ENCODE peak calls at places on chromosomes 3 and 15, in five cellular contexts. One of them, this sample, is unnamed.

GRCh38 chr3:9135930-9136525 is 113.4 kb downstream of the SRGAP3 start:
- DNase-seq in stimulated activated CD8-positive, alpha-beta memory T cell treated with anti-CD3 and anti-CD28 coated beads, Interleukin-12 subunit alpha, Interleukin-12 subunit beta, amount 100 ng/mL, for 1 hour: no peak
- DNase-seq in astrocyte of the spinal cord: no peak
- DNase-seq in stimulated activated CD4-positive, alpha-beta T cell treated with anti-CD3 and anti-CD28 coated beads, Interleukin-12 subunit alpha, Interleukin-12 subunit beta, amount 100 ng/mL, for 24 hours: no peak
- DNase-seq in activated CD4-positive, alpha-beta T cell treated with anti-CD3 and anti-CD28 coated beads, Interleukin-2, amount 50 U/mL, for 1 hour: no peak
- DNase-seq in this sample: no peak

GRCh38 chr15:78083687-78084358 is 6.3 kb upstream of the TBC1D2B start:
- DNase-seq in stimulated activated CD8-positive, alpha-beta memory T cell treated with anti-CD3 and anti-CD28 coated beads, Interleukin-12 subunit alpha, Interleukin-12 subunit beta, amount 100 ng/mL, for 1 hour: no peak
- DNase-seq in activated CD4-positive, alpha-beta T cell treated with anti-CD3 and anti-CD28 coated beads, Interleukin-2, amount 50 U/mL, for 1 hour: no peak
- DNase-seq in stimulated activated CD4-positive, alpha-beta T cell treated with anti-CD3 and anti-CD28 coated beads, Interleukin-12 subunit alpha, Interleukin-12 subunit beta, amount 100 ng/mL, for 24 hours: no peak
- DNase-seq in astrocyte of the spinal cord: no peak
- DNase-seq in this sample: no peak

GRCh38 chr3:120636790-120637401 is 40.8 kb downstream of the NDUFB4 start:
- DNase-seq in astrocyte of the spinal cord: no peak
- DNase-seq in stimulated activated CD8-positive, alpha-beta memory T cell treated with anti-CD3 and anti-CD28 coated beads, Interleukin-12 subunit alpha, Interleukin-12 subunit beta, amount 100 ng/mL, for 1 hour: no peak
- DNase-seq in stimulated activated CD4-positive, alpha-beta T cell treated with anti-CD3 and anti-CD28 coated beads, Interleukin-12 subunit alpha, Interleukin-12 subunit beta, amount 100 ng/mL, for 24 hours: no peak
- DNase-seq in activated CD4-positive, alpha-beta T cell treated with anti-CD3 and anti-CD28 coated beads, Interleukin-2, amount 50 U/mL, for 1 hour: no peak
- DNase-seq in this sample: no peak

GRCh38 chr15:70575251-70576227 is 187.8 kb downstream of the UACA start:
- DNase-seq in stimulated activated CD8-positive, alpha-beta memory T cell treated with anti-CD3 and anti-CD28 coated beads, Interleukin-12 subunit alpha, Interleukin-12 subunit beta, amount 100 ng/mL, for 1 hour: no peak
- DNase-seq in activated CD4-positive, alpha-beta T cell treated with anti-CD3 and anti-CD28 coated beads, Interleukin-2, amount 50 U/mL, for 1 hour: no peak
- DNase-seq in astrocyte of the spinal cord: no peak
- DNase-seq in stimulated activated CD4-positive, alpha-beta T cell treated with anti-CD3 and anti-CD28 coated beads, Interleukin-12 subunit alpha, Interleukin-12 subunit beta, amount 100 ng/mL, for 24 hours: no peak
- DNase-seq in this sample: no peak

GRCh38 chr3:127671523-127672428 is 976 bp upstream of the ABTB1 start:
- DNase-seq in astrocyte of the spinal cord: no peak
- DNase-seq in stimulated activated CD8-positive, alpha-beta memory T cell treated with anti-CD3 and anti-CD28 coated beads, Interleukin-12 subunit alpha, Interleukin-12 subunit beta, amount 100 ng/mL, for 1 hour: no peak
- DNase-seq in stimulated activated CD4-positive, alpha-beta T cell treated with anti-CD3 and anti-CD28 coated beads, Interleukin-12 subunit alpha, Interleukin-12 subunit beta, amount 100 ng/mL, for 24 hours: no peak
- DNase-seq in activated CD4-positive, alpha-beta T cell treated with anti-CD3 and anti-CD28 coated beads, Interleukin-2, amount 50 U/mL, for 1 hour: peak; percentile 30
- DNase-seq in this sample: no peak

GRCh38 chr15:31440754-31441298 is 114.2 kb downstream of the KLF13 start:
- DNase-seq in astrocyte of the spinal cord: peak; percentile 14
- DNase-seq in activated CD4-positive, alpha-beta T cell treated with anti-CD3 and anti-CD28 coated beads, Interleukin-2, amount 50 U/mL, for 1 hour: peak; percentile 27
- DNase-seq in stimulated activated CD8-positive, alpha-beta memory T cell treated with anti-CD3 and anti-CD28 coated beads, Interleukin-12 subunit alpha, Interleukin-12 subunit beta, amount 100 ng/mL, for 1 hour: no peak
- DNase-seq in stimulated activated CD4-positive, alpha-beta T cell treated with anti-CD3 and anti-CD28 coated beads, Interleukin-12 subunit alpha, Interleukin-12 subunit beta, amount 100 ng/mL, for 24 hours: no peak
- DNase-seq in this sample: no peak

GRCh38 chr3:71392277-71392676 is 191.3 kb downstream of the FOXP1 start:
- DNase-seq in stimulated activated CD4-positive, alpha-beta T cell treated with anti-CD3 and anti-CD28 coated beads, Interleukin-12 subunit alpha, Interleukin-12 subunit beta, amount 100 ng/mL, for 24 hours: no peak
- DNase-seq in stimulated activated CD8-positive, alpha-beta memory T cell treated with anti-CD3 and anti-CD28 coated beads, Interleukin-12 subunit alpha, Interleukin-12 subunit beta, amount 100 ng/mL, for 1 hour: no peak
- DNase-seq in activated CD4-positive, alpha-beta T cell treated with anti-CD3 and anti-CD28 coated beads, Interleukin-2, amount 50 U/mL, for 1 hour: no peak
- DNase-seq in astrocyte of the spinal cord: no peak
- DNase-seq in this sample: no peak

GRCh38 chr3:62159693-62160092 is 213.7 kb downstream of the FEZF2 start:
- DNase-seq in activated CD4-positive, alpha-beta T cell treated with anti-CD3 and anti-CD28 coated beads, Interleukin-2, amount 50 U/mL, for 1 hour: no peak
- DNase-seq in astrocyte of the spinal cord: peak; percentile 78
- DNase-seq in stimulated activated CD4-positive, alpha-beta T cell treated with anti-CD3 and anti-CD28 coated beads, Interleukin-12 subunit alpha, Interleukin-12 subunit beta, amount 100 ng/mL, for 24 hours: no peak
- DNase-seq in stimulated activated CD8-positive, alpha-beta memory T cell treated with anti-CD3 and anti-CD28 coated beads, Interleukin-12 subunit alpha, Interleukin-12 subunit beta, amount 100 ng/mL, for 1 hour: no peak
- DNase-seq in this sample: no peak

GRCh38 chr3:160210799-160211221 is 14.4 kb upstream of the C3orf80 start:
- DNase-seq in astrocyte of the spinal cord: peak; percentile 67
- DNase-seq in activated CD4-positive, alpha-beta T cell treated with anti-CD3 and anti-CD28 coated beads, Interleukin-2, amount 50 U/mL, for 1 hour: no peak
- DNase-seq in stimulated activated CD4-positive, alpha-beta T cell treated with anti-CD3 and anti-CD28 coated beads, Interleukin-12 subunit alpha, Interleukin-12 subunit beta, amount 100 ng/mL, for 24 hours: no peak
- DNase-seq in stimulated activated CD8-positive, alpha-beta memory T cell treated with anti-CD3 and anti-CD28 coated beads, Interleukin-12 subunit alpha, Interleukin-12 subunit beta, amount 100 ng/mL, for 1 hour: no peak
- DNase-seq in this sample: peak; percentile 57

GRCh38 chr15:77440378-77440999 is 19.8 kb downstream of the HMG20A start:
- DNase-seq in activated CD4-positive, alpha-beta T cell treated with anti-CD3 and anti-CD28 coated beads, Interleukin-2, amount 50 U/mL, for 1 hour: no peak
- DNase-seq in stimulated activated CD8-positive, alpha-beta memory T cell treated with anti-CD3 and anti-CD28 coated beads, Interleukin-12 subunit alpha, Interleukin-12 subunit beta, amount 100 ng/mL, for 1 hour: no peak
- DNase-seq in astrocyte of the spinal cord: peak; percentile 69
- DNase-seq in stimulated activated CD4-positive, alpha-beta T cell treated with anti-CD3 and anti-CD28 coated beads, Interleukin-12 subunit alpha, Interleukin-12 subunit beta, amount 100 ng/mL, for 24 hours: no peak
- DNase-seq in this sample: peak; percentile 41

GRCh38 chr15:63504979-63505841 is 817 bp downstream of the USP3 start:
- DNase-seq in stimulated activated CD8-positive, alpha-beta memory T cell treated with anti-CD3 and anti-CD28 coated beads, Interleukin-12 subunit alpha, Interleukin-12 subunit beta, amount 100 ng/mL, for 1 hour: no peak
- DNase-seq in activated CD4-positive, alpha-beta T cell treated with anti-CD3 and anti-CD28 coated beads, Interleukin-2, amount 50 U/mL, for 1 hour: peak; percentile 43
- DNase-seq in stimulated activated CD4-positive, alpha-beta T cell treated with anti-CD3 and anti-CD28 coated beads, Interleukin-12 subunit alpha, Interleukin-12 subunit beta, amount 100 ng/mL, for 24 hours: no peak
- DNase-seq in astrocyte of the spinal cord: peak; percentile 58
- DNase-seq in this sample: peak; percentile 64

GRCh38 chr3:40191850-40192448 is 117.6 kb upstream of the EIF1B start:
- DNase-seq in astrocyte of the spinal cord: peak; percentile 50
- DNase-seq in stimulated activated CD4-positive, alpha-beta T cell treated with anti-CD3 and anti-CD28 coated beads, Interleukin-12 subunit alpha, Interleukin-12 subunit beta, amount 100 ng/mL, for 24 hours: peak; percentile 26
- DNase-seq in stimulated activated CD8-positive, alpha-beta memory T cell treated with anti-CD3 and anti-CD28 coated beads, Interleukin-12 subunit alpha, Interleukin-12 subunit beta, amount 100 ng/mL, for 1 hour: peak; percentile 25
- DNase-seq in activated CD4-positive, alpha-beta T cell treated with anti-CD3 and anti-CD28 coated beads, Interleukin-2, amount 50 U/mL, for 1 hour: peak; percentile 51
- DNase-seq in this sample: peak; percentile 43

GRCh38 chr3:27559835-27560234 is 75.7 kb upstream of the SLC4A7 start:
- DNase-seq in activated CD4-positive, alpha-beta T cell treated with anti-CD3 and anti-CD28 coated beads, Interleukin-2, amount 50 U/mL, for 1 hour: no peak
- DNase-seq in astrocyte of the spinal cord: no peak
- DNase-seq in stimulated activated CD8-positive, alpha-beta memory T cell treated with anti-CD3 and anti-CD28 coated beads, Interleukin-12 subunit alpha, Interleukin-12 subunit beta, amount 100 ng/mL, for 1 hour: no peak
- DNase-seq in stimulated activated CD4-positive, alpha-beta T cell treated with anti-CD3 and anti-CD28 coated beads, Interleukin-12 subunit alpha, Interleukin-12 subunit beta, amount 100 ng/mL, for 24 hours: no peak
- DNase-seq in this sample: peak; percentile 14

GRCh38 chr3:81998139-81998755 is 236.8 kb upstream of the GBE1 start:
- DNase-seq in stimulated activated CD4-positive, alpha-beta T cell treated with anti-CD3 and anti-CD28 coated beads, Interleukin-12 subunit alpha, Interleukin-12 subunit beta, amount 100 ng/mL, for 24 hours: no peak
- DNase-seq in stimulated activated CD8-positive, alpha-beta memory T cell treated with anti-CD3 and anti-CD28 coated beads, Interleukin-12 subunit alpha, Interleukin-12 subunit beta, amount 100 ng/mL, for 1 hour: no peak
- DNase-seq in astrocyte of the spinal cord: peak; percentile 35
- DNase-seq in activated CD4-positive, alpha-beta T cell treated with anti-CD3 and anti-CD28 coated beads, Interleukin-2, amount 50 U/mL, for 1 hour: no peak
- DNase-seq in this sample: no peak

GRCh38 chr3:113242091-113242581 is 30.8 kb downstream of the BOC start:
- DNase-seq in astrocyte of the spinal cord: peak; percentile 78
- DNase-seq in stimulated activated CD4-positive, alpha-beta T cell treated with anti-CD3 and anti-CD28 coated beads, Interleukin-12 subunit alpha, Interleukin-12 subunit beta, amount 100 ng/mL, for 24 hours: no peak
- DNase-seq in stimulated activated CD8-positive, alpha-beta memory T cell treated with anti-CD3 and anti-CD28 coated beads, Interleukin-12 subunit alpha, Interleukin-12 subunit beta, amount 100 ng/mL, for 1 hour: no peak
- DNase-seq in activated CD4-positive, alpha-beta T cell treated with anti-CD3 and anti-CD28 coated beads, Interleukin-2, amount 50 U/mL, for 1 hour: no peak
- DNase-seq in this sample: peak; percentile 70

GRCh38 chr3:5201536-5201935 is 14.0 kb downstream of the EDEM1 start:
- DNase-seq in stimulated activated CD4-positive, alpha-beta T cell treated with anti-CD3 and anti-CD28 coated beads, Interleukin-12 subunit alpha, Interleukin-12 subunit beta, amount 100 ng/mL, for 24 hours: no peak
- DNase-seq in astrocyte of the spinal cord: no peak
- DNase-seq in stimulated activated CD8-positive, alpha-beta memory T cell treated with anti-CD3 and anti-CD28 coated beads, Interleukin-12 subunit alpha, Interleukin-12 subunit beta, amount 100 ng/mL, for 1 hour: no peak
- DNase-seq in activated CD4-positive, alpha-beta T cell treated with anti-CD3 and anti-CD28 coated beads, Interleukin-2, amount 50 U/mL, for 1 hour: no peak
- DNase-seq in this sample: no peak

GRCh38 chr3:129003578-129004112 is 2.5 kb downstream of the EFCC1 start:
- DNase-seq in stimulated activated CD4-positive, alpha-beta T cell treated with anti-CD3 and anti-CD28 coated beads, Interleukin-12 subunit alpha, Interleukin-12 subunit beta, amount 100 ng/mL, for 24 hours: no peak
- DNase-seq in activated CD4-positive, alpha-beta T cell treated with anti-CD3 and anti-CD28 coated beads, Interleukin-2, amount 50 U/mL, for 1 hour: peak; percentile 55
- DNase-seq in stimulated activated CD8-positive, alpha-beta memory T cell treated with anti-CD3 and anti-CD28 coated beads, Interleukin-12 subunit alpha, Interleukin-12 subunit beta, amount 100 ng/mL, for 1 hour: no peak
- DNase-seq in astrocyte of the spinal cord: no peak
- DNase-seq in this sample: no peak

GRCh38 chr3:83011471-83011870 is 1250.0 kb upstream of the GBE1 start:
- DNase-seq in astrocyte of the spinal cord: peak; percentile 5
- DNase-seq in stimulated activated CD4-positive, alpha-beta T cell treated with anti-CD3 and anti-CD28 coated beads, Interleukin-12 subunit alpha, Interleukin-12 subunit beta, amount 100 ng/mL, for 24 hours: no peak
- DNase-seq in activated CD4-positive, alpha-beta T cell treated with anti-CD3 and anti-CD28 coated beads, Interleukin-2, amount 50 U/mL, for 1 hour: no peak
- DNase-seq in stimulated activated CD8-positive, alpha-beta memory T cell treated with anti-CD3 and anti-CD28 coated beads, Interleukin-12 subunit alpha, Interleukin-12 subunit beta, amount 100 ng/mL, for 1 hour: no peak
- DNase-seq in this sample: no peak

GRCh38 chr3:64464955-64465354 is 222.8 kb downstream of the ADAMTS9 start:
- DNase-seq in stimulated activated CD8-positive, alpha-beta memory T cell treated with anti-CD3 and anti-CD28 coated beads, Interleukin-12 subunit alpha, Interleukin-12 subunit beta, amount 100 ng/mL, for 1 hour: no peak
- DNase-seq in activated CD4-positive, alpha-beta T cell treated with anti-CD3 and anti-CD28 coated beads, Interleukin-2, amount 50 U/mL, for 1 hour: no peak
- DNase-seq in stimulated activated CD4-positive, alpha-beta T cell treated with anti-CD3 and anti-CD28 coated beads, Interleukin-12 subunit alpha, Interleukin-12 subunit beta, amount 100 ng/mL, for 24 hours: no peak
- DNase-seq in astrocyte of the spinal cord: no peak
- DNase-seq in this sample: no peak

GRCh38 chr3:28388978-28389377 is 40.4 kb upstream of the AZI2 start:
- DNase-seq in stimulated activated CD4-positive, alpha-beta T cell treated with anti-CD3 and anti-CD28 coated beads, Interleukin-12 subunit alpha, Interleukin-12 subunit beta, amount 100 ng/mL, for 24 hours: no peak
- DNase-seq in activated CD4-positive, alpha-beta T cell treated with anti-CD3 and anti-CD28 coated beads, Interleukin-2, amount 50 U/mL, for 1 hour: no peak
- DNase-seq in astrocyte of the spinal cord: no peak
- DNase-seq in stimulated activated CD8-positive, alpha-beta memory T cell treated with anti-CD3 and anti-CD28 coated beads, Interleukin-12 subunit alpha, Interleukin-12 subunit beta, amount 100 ng/mL, for 1 hour: no peak
- DNase-seq in this sample: no peak

GRCh38 chr15:25469377-25469776 is 30.6 kb upstream of the UBE3A start:
- DNase-seq in activated CD4-positive, alpha-beta T cell treated with anti-CD3 and anti-CD28 coated beads, Interleukin-2, amount 50 U/mL, for 1 hour: no peak
- DNase-seq in stimulated activated CD8-positive, alpha-beta memory T cell treated with anti-CD3 and anti-CD28 coated beads, Interleukin-12 subunit alpha, Interleukin-12 subunit beta, amount 100 ng/mL, for 1 hour: no peak
- DNase-seq in stimulated activated CD4-positive, alpha-beta T cell treated with anti-CD3 and anti-CD28 coated beads, Interleukin-12 subunit alpha, Interleukin-12 subunit beta, amount 100 ng/mL, for 24 hours: no peak
- DNase-seq in astrocyte of the spinal cord: no peak
- DNase-seq in this sample: peak; percentile 71

This sample was measured in Daoy.